ENCODE peak calls at places on chromosome 4, in five cellular contexts. T, Z, P, U and D are unnamed samples.
A peak's percentile ranks its signal among the peaks of the same experiment; 100 is the strongest.

GRCh38 chr4:123064390-123064789 is 142.0 kb upstream of the NUDT6 start:
- DNase-seq in T (no peak), Z (no peak), P (no peak), U (no peak), D (no peak)

GRCh38 chr4:159413252-159413941 is 310.5 kb downstream of the RAPGEF2 start:
- DNase-seq in T (no peak), Z (no peak), P (no peak), U (no peak), D (no peak)

GRCh38 chr4:100935090-100935489 is 412.2 kb downstream of the PPP3CA start:
- DNase-seq in T (no peak), Z (no peak), P (no peak), U (no peak), D (no peak)

GRCh38 chr4:77959566-77960338 is 97.1 kb downstream of the MRPL1 start:
- DNase-seq in T (no peak), Z (no peak), P (no peak), U (peak; percentile 32), D (peak; percentile 11)

GRCh38 chr4:169410839-169411770 is 140.3 kb upstream of the SH3RF1 start:
- DNase-seq in T (no peak), Z (no peak), P (no peak), U (peak; percentile 38), D (peak; percentile 19)

GRCh38 chr4:153205028-153205648 is 895 bp downstream of the TRIM2 start:
- DNase-seq in T (peak; percentile 47), Z (no peak), P (no peak), U (no peak), D (peak; percentile 40)

GRCh38 chr4:82785248-82786003 is 13.2 kb downstream of the SCD5 start:
- DNase-seq in T (no peak), Z (no peak), P (no peak), U (no peak), D (no peak)

GRCh38 chr4:86592553-86593249 is 1.4 kb upstream of the PTPN13 start:
- DNase-seq in T (no peak), Z (no peak), P (no peak), U (no peak), D (no peak)

GRCh38 chr4:123209436-123209835 is 187.2 kb upstream of the SPRY1 start:
- DNase-seq in T (no peak), Z (no peak), P (no peak), U (no peak), D (no peak)

GRCh38 chr4:148831945-148832344 is 389.7 kb upstream of the NR3C2 start:
- DNase-seq in T (no peak), Z (no peak), P (no peak), U (no peak), D (no peak)

GRCh38 chr4:155569960-155570515 is 96.6 kb upstream of the GUCY1A1 start:
- DNase-seq in T (no peak), Z (no peak), P (no peak), U (no peak), D (no peak)

GRCh38 chr4:141761926-141762325 is 125.5 kb downstream of the IL15 start:
- DNase-seq in T (no peak), Z (no peak), P (no peak), U (no peak), D (no peak)

GRCh38 chr4:68123525-68123924 is 6.1 kb downstream of the TMPRSS11F start:
- DNase-seq in T (no peak), Z (no peak), P (no peak), U (no peak), D (no peak)

GRCh38 chr4:87949961-87950360 is 25.6 kb upstream of the SPP1 start:
- DNase-seq in T (no peak), Z (no peak), P (no peak), U (no peak), D (peak; percentile 19)

GRCh38 chr4:71941001-71941400 is 90.8 kb upstream of the NPFFR2 start:
- DNase-seq in T (peak; percentile 32), Z (peak; percentile 38), P (no peak), U (peak; percentile 11), D (peak; percentile 18)
- TF ChIP-seq CTCF in T (no peak), Z (peak; percentile 33), P (no peak), U (peak; percentile 38), D (peak; percentile 44)

DNA sequence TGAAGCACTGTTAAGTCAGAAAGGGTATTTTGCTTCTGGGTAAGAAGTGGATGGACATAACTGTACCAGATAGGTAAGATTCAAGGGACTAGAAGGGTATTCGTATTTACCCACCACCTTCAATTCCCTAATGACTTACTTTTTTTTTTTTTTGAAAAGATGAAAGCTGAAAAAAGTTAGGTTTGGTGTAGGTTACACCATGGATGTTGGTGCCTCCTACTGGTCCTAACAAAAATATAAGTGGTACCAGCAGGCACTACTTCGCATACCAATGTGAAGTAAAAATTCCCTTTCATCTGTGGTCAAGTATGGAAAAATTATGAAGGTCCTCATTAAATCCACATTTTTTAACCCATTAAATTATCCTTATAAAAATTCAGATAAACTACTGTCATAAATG is 7.2 kb downstream of the ANKRD17 start:
- DNase-seq in T (no peak), Z (no peak), P (no peak), U (no peak), D (no peak)
- TF ChIP-seq CTCF in T (no peak), Z (peak; percentile 13), P (no peak), U (no peak), D (no peak)

DNA sequence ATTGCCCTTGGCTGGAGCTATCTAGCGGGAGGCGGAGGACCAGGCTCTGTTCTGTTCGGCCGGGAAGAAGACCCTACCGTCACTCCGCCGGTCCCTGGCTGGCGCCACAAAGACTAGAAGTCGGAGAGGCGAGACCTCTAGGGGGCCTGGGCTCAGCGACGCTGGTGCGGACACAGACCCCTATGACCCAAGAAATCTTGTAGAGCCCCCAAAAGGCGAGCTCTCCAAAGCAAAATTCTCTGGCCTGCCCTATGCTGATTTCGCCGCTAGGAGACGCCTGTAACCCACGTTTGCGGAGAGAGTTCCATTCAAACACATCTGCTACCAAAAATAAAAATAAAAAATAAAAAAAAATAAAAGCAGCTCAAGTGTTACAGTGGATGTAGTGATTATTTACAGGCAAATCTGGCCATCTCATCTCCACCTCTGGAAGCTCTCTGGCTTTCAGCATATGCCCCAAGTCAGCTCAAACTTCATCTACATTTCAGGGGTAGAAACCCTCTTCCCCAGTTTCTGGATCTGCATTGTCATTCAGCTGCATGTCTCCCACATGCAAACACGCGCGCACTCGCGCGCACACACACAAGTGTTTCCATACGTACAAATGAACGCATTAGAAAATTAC is 2.4 kb upstream of the PCDH10 start:
- DNase-seq in T (no peak), Z (peak; percentile 64), P (no peak), U (peak; percentile 59), D (peak; percentile 77)
- TF ChIP-seq CTCF in T (no peak), Z (peak; percentile 90), P (peak; percentile 74), U (peak; percentile 87), D (peak; percentile 97)

DNA sequence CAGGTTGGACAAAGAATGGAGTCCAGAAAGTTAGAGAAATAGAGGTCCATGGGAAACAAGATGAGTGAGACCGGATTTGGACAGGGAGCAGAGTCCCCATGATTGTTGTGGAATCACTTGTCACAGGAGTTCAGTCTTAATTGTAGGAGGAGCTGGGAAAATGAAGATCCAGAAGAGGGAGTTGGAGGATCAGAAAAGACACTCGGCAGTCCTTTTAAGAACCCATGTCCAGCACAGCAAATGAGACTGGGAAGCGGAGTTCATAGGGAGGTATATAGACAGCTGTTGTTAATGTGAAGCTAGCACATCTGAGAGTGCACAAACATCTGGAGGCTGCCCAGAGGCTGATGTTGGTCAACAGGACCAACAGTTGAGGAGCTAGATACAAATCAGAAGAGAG is 111.4 kb upstream of the RXFP1 start:
- DNase-seq in T (no peak), Z (no peak), P (no peak), U (no peak), D (no peak)
- TF ChIP-seq CTCF in T (no peak), Z (peak; percentile 27), P (no peak), U (no peak), D (no peak)

DNA sequence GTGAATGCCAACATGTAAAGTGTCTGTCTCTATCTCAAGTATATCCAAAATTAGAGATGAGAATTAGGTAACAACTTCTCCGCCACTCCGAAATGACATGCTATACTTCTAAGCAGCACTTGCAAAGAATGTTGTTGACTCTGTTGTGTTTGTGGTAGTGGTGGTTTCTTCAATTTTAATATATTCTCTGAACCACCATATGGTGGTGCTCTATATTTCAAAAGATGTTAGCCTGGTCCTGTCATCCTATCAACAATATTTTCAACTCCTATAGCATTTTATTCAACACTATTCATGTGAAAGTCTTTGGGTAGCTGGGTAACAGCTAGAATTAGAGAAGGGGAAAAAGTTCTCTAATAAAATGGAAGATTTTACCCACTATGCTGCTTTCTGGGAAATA is 1622.8 kb upstream of the IGFBP7 start:
- DNase-seq in T (no peak), Z (no peak), P (no peak), U (no peak), D (no peak)
- TF ChIP-seq CTCF in T (no peak), Z (no peak), P (no peak), U (no peak), D (no peak)

GRCh38 chr4:25379591-25379990 is 2.5 kb downstream of the ANAPC4 start:
- DNase-seq in T (no peak), Z (no peak), P (no peak), U (no peak), D (no peak)

GRCh38 chr4:25378130-25378743 is 1.2 kb downstream of the ANAPC4 start:
- DNase-seq in T (no peak), Z (no peak), P (no peak), U (no peak), D (no peak)

GRCh38 chr4:25377572-25377882 is 464 bp downstream of the ANAPC4 start:
- DNase-seq in T (no peak), Z (no peak), P (no peak), U (no peak), D (no peak)

GRCh38 chr4:25376754-25377571 is at the start of gene ANAPC4:
- DNase-seq in T (peak; percentile 96), Z (peak; percentile 99), P (peak; percentile 97), U (peak; percentile 99), D (peak; percentile 96)
- TF ChIP-seq CTCF in T (no peak), Z (no peak), P (no peak), U (no peak), D (no peak)